ENCODE peak calls at places on chromosomes 1 and 21, in four cellular contexts. One of them, this sample, is unnamed.

GRCh38 chr1:222790115-222790514 is 24.7 kb upstream of the DISP1 start:
- DNase-seq in HAP-1: no peak
- DNase-seq in cardiac muscle cell: no peak
- DNase-seq in stimulated activated CD8-positive, alpha-beta memory T cell treated with anti-CD3 and anti-CD28 coated beads, Interleukin-7, amount 100 ng/mL, for 24 hours: no peak
- DNase-seq in this sample: no peak

GRCh38 chr21:30057108-30057507 is 109.5 kb downstream of the CLDN17 start:
- DNase-seq in HAP-1: no peak
- DNase-seq in stimulated activated CD8-positive, alpha-beta memory T cell treated with anti-CD3 and anti-CD28 coated beads, Interleukin-7, amount 100 ng/mL, for 24 hours: no peak
- DNase-seq in cardiac muscle cell: no peak
- DNase-seq in this sample: no peak

GRCh38 chr1:89794406-89794805 is 26.4 kb upstream of the LRRC8D start:
- DNase-seq in cardiac muscle cell: peak
- DNase-seq in stimulated activated CD8-positive, alpha-beta memory T cell treated with anti-CD3 and anti-CD28 coated beads, Interleukin-7, amount 100 ng/mL, for 24 hours: no peak
- DNase-seq in HAP-1: no peak
- DNase-seq in this sample: no peak

GRCh38 chr1:116506132-116507004 is 64.5 kb downstream of the CD58 start:
- DNase-seq in stimulated activated CD8-positive, alpha-beta memory T cell treated with anti-CD3 and anti-CD28 coated beads, Interleukin-7, amount 100 ng/mL, for 24 hours: no peak
- DNase-seq in HAP-1: no peak
- DNase-seq in cardiac muscle cell: no peak
- DNase-seq in this sample: peak

GRCh38 chr1:214934035-214934434 is 148.5 kb upstream of the KCNK2 start:
- DNase-seq in cardiac muscle cell: no peak
- DNase-seq in HAP-1: no peak
- DNase-seq in stimulated activated CD8-positive, alpha-beta memory T cell treated with anti-CD3 and anti-CD28 coated beads, Interleukin-7, amount 100 ng/mL, for 24 hours: no peak
- DNase-seq in this sample: no peak

GRCh38 chr1:159341736-159342135 is 39.6 kb downstream of the FCER1A start:
- DNase-seq in HAP-1: no peak
- DNase-seq in stimulated activated CD8-positive, alpha-beta memory T cell treated with anti-CD3 and anti-CD28 coated beads, Interleukin-7, amount 100 ng/mL, for 24 hours: no peak
- DNase-seq in cardiac muscle cell: no peak
- DNase-seq in this sample: no peak

GRCh38 chr21:40640427-40640826 is 206.5 kb downstream of the DSCAM start:
- DNase-seq in HAP-1: no peak
- DNase-seq in stimulated activated CD8-positive, alpha-beta memory T cell treated with anti-CD3 and anti-CD28 coated beads, Interleukin-7, amount 100 ng/mL, for 24 hours: no peak
- DNase-seq in cardiac muscle cell: no peak
- DNase-seq in this sample: no peak

GRCh38 chr1:156752843-156753486 is 1.5 kb upstream of the HDGF start:
- DNase-seq in HAP-1: no peak
- DNase-seq in cardiac muscle cell: no peak
- DNase-seq in stimulated activated CD8-positive, alpha-beta memory T cell treated with anti-CD3 and anti-CD28 coated beads, Interleukin-7, amount 100 ng/mL, for 24 hours: no peak
- DNase-seq in this sample: no peak

GRCh38 chr1:22024485-22025367 is 23.3 kb downstream of the CELA3A start:
- DNase-seq in HAP-1: peak
- DNase-seq in cardiac muscle cell: peak
- DNase-seq in stimulated activated CD8-positive, alpha-beta memory T cell treated with anti-CD3 and anti-CD28 coated beads, Interleukin-7, amount 100 ng/mL, for 24 hours: peak
- DNase-seq in this sample: peak

GRCh38 chr21:36388835-36389234 is 3.6 kb downstream of the CHAF1B start:
- DNase-seq in stimulated activated CD8-positive, alpha-beta memory T cell treated with anti-CD3 and anti-CD28 coated beads, Interleukin-7, amount 100 ng/mL, for 24 hours: no peak
- DNase-seq in HAP-1: no peak
- DNase-seq in cardiac muscle cell: peak
- DNase-seq in this sample: peak

GRCh38 chr1:16249838-16250241 is 12.9 kb upstream of the CPLANE2 start:
- DNase-seq in stimulated activated CD8-positive, alpha-beta memory T cell treated with anti-CD3 and anti-CD28 coated beads, Interleukin-7, amount 100 ng/mL, for 24 hours: no peak
- DNase-seq in cardiac muscle cell: peak
- DNase-seq in HAP-1: no peak
- DNase-seq in this sample: no peak

GRCh38 chr1:228478912-228479665 is 8.1 kb upstream of the RNF187 start:
- DNase-seq in HAP-1: no peak
- DNase-seq in stimulated activated CD8-positive, alpha-beta memory T cell treated with anti-CD3 and anti-CD28 coated beads, Interleukin-7, amount 100 ng/mL, for 24 hours: no peak
- DNase-seq in cardiac muscle cell: peak
- DNase-seq in this sample: no peak

GRCh38 chr1:65253800-65254319 is 55.5 kb upstream of the DNAJC6 start:
- DNase-seq in cardiac muscle cell: no peak
- DNase-seq in stimulated activated CD8-positive, alpha-beta memory T cell treated with anti-CD3 and anti-CD28 coated beads, Interleukin-7, amount 100 ng/mL, for 24 hours: no peak
- DNase-seq in HAP-1: no peak
- DNase-seq in this sample: peak

GRCh38 chr1:39852876-39853275 is 30.4 kb downstream of the TRIT1 start:
- DNase-seq in HAP-1: no peak
- DNase-seq in stimulated activated CD8-positive, alpha-beta memory T cell treated with anti-CD3 and anti-CD28 coated beads, Interleukin-7, amount 100 ng/mL, for 24 hours: no peak
- DNase-seq in cardiac muscle cell: no peak
- DNase-seq in this sample: no peak

GRCh38 chr1:156499703-156500577 is 635 bp downstream of the MEF2D start:
- DNase-seq in cardiac muscle cell: no peak
- DNase-seq in HAP-1: no peak
- DNase-seq in stimulated activated CD8-positive, alpha-beta memory T cell treated with anti-CD3 and anti-CD28 coated beads, Interleukin-7, amount 100 ng/mL, for 24 hours: no peak
- DNase-seq in this sample: no peak

GRCh38 chr21:31326478-31327247 is 17.4 kb downstream of the TIAM1 start:
- DNase-seq in stimulated activated CD8-positive, alpha-beta memory T cell treated with anti-CD3 and anti-CD28 coated beads, Interleukin-7, amount 100 ng/mL, for 24 hours: peak
- DNase-seq in HAP-1: no peak
- DNase-seq in cardiac muscle cell: peak
- DNase-seq in this sample: no peak

GRCh38 chr21:45442276-45442675 is 37.3 kb downstream of the COL18A1 start:
- DNase-seq in HAP-1: no peak
- DNase-seq in stimulated activated CD8-positive, alpha-beta memory T cell treated with anti-CD3 and anti-CD28 coated beads, Interleukin-7, amount 100 ng/mL, for 24 hours: no peak
- DNase-seq in cardiac muscle cell: no peak
- DNase-seq in this sample: no peak

GRCh38 chr1:36068866-36069265 is 15.0 kb upstream of the TEKT2 start:
- DNase-seq in HAP-1: no peak
- DNase-seq in cardiac muscle cell: no peak
- DNase-seq in stimulated activated CD8-positive, alpha-beta memory T cell treated with anti-CD3 and anti-CD28 coated beads, Interleukin-7, amount 100 ng/mL, for 24 hours: no peak
- DNase-seq in this sample: no peak

GRCh38 chr1:164590592-164590991 is 31.6 kb downstream of the PBX1 start:
- DNase-seq in stimulated activated CD8-positive, alpha-beta memory T cell treated with anti-CD3 and anti-CD28 coated beads, Interleukin-7, amount 100 ng/mL, for 24 hours: no peak
- DNase-seq in cardiac muscle cell: no peak
- DNase-seq in HAP-1: no peak
- DNase-seq in this sample: no peak

GRCh38 chr1:155294520-155295182 is 6.6 kb downstream of the PKLR start:
- DNase-seq in cardiac muscle cell: no peak
- DNase-seq in stimulated activated CD8-positive, alpha-beta memory T cell treated with anti-CD3 and anti-CD28 coated beads, Interleukin-7, amount 100 ng/mL, for 24 hours: no peak
- DNase-seq in HAP-1: no peak
- DNase-seq in this sample: no peak

GRCh38 chr1:58854576-58854975 is 70.7 kb upstream of the JUN start:
- DNase-seq in HAP-1: no peak
- DNase-seq in cardiac muscle cell: no peak
- DNase-seq in stimulated activated CD8-positive, alpha-beta memory T cell treated with anti-CD3 and anti-CD28 coated beads, Interleukin-7, amount 100 ng/mL, for 24 hours: no peak
- DNase-seq in this sample: no peak

GRCh38 chr1:31696246-31696645 is 7.6 kb downstream of the COL16A1 start:
- DNase-seq in cardiac muscle cell: no peak
- DNase-seq in stimulated activated CD8-positive, alpha-beta memory T cell treated with anti-CD3 and anti-CD28 coated beads, Interleukin-7, amount 100 ng/mL, for 24 hours: no peak
- DNase-seq in HAP-1: no peak
- DNase-seq in this sample: no peak

GRCh38 chr1:199550384-199551067 is 477.0 kb upstream of the NR5A2 start:
- DNase-seq in cardiac muscle cell: peak
- DNase-seq in stimulated activated CD8-positive, alpha-beta memory T cell treated with anti-CD3 and anti-CD28 coated beads, Interleukin-7, amount 100 ng/mL, for 24 hours: no peak
- DNase-seq in HAP-1: no peak
- DNase-seq in this sample: no peak

GRCh38 chr1:51661081-51661518 is 44.2 kb downstream of the OSBPL9 start:
- DNase-seq in cardiac muscle cell: peak
- DNase-seq in HAP-1: peak
- DNase-seq in stimulated activated CD8-positive, alpha-beta memory T cell treated with anti-CD3 and anti-CD28 coated beads, Interleukin-7, amount 100 ng/mL, for 24 hours: no peak
- DNase-seq in this sample: peak